ENCODE peak calls at places on chromosome 16, in seven cellular contexts. Z is stimulated activated CD4-positive, alpha-beta T cell treated with anti-CD3 and anti-CD28 coated beads, Interleukin-1b, Interleukin-23, amount 100 ng/mL, for 24 hours; G is effector memory CD4-positive, alpha-beta T cell; Y is activated CD8-positive, alpha-beta memory T cell treated with anti-CD3 and anti-CD28 coated beads for 24 hours; M is activated gamma-delta T cell treated with anti-CD3 and anti-CD28 coated beads, Interleukin-2, amount 50 U/mL, for 16 hours; W is midbrain; I is activated T-helper 1 cell treated with anti-CD3 and anti-CD28 coated beads, Interleukin-12 subunit alpha, Interleukin-12 subunit beta, Interleukin-2, Interleukin-4 antibody, amounts not matched to agents 30 ng/mL and 10 ng/mL and 1 ng/mL, durations not matched to agents 14 hours and 24 hours and 36 hours. S is an unnamed sample.

GRCh38 chr16:48501516-48502377 is 108.2 kb downstream of the N4BP1 start:
- DNase-seq in Y (no peak), G (no peak), Z (no peak), W (no peak), M (no peak), I (no peak), S (no peak)

GRCh38 chr16:2002406-2003230 is 7.0 kb downstream of the ZNF598 start:
- DNase-seq in I (no peak), W (no peak), G (no peak), Y (no peak), Z (no peak), M (no peak), S (no peak)

GRCh38 chr16:8627456-8627855 is 6.0 kb downstream of the METTL22 start:
- DNase-seq in I (no peak), Z (no peak), Y (no peak), W (no peak), M (no peak), G (no peak), S (no peak)

GRCh38 chr16:2882460-2883026 is 472 bp upstream of the FLYWCH2 start:
- DNase-seq in I (peak), G (peak), M (peak), W (peak), Y (no peak), Z (peak), S (peak)

GRCh38 chr16:56306690-56307533 is 115.6 kb downstream of the GNAO1 start:
- DNase-seq in Y (no peak), G (no peak), M (no peak), Z (no peak), I (no peak), W (no peak), S (no peak)

GRCh38 chr16:726438-727290 is at the start of the genes CCDC78 and HAGHL:
- DNase-seq in Z (peak), M (peak), W (peak), Y (peak), G (peak), I (peak), S (peak)

GRCh38 chr16:27318399-27319256 is 4.9 kb downstream of the IL4R start:
- DNase-seq in G (peak), I (peak), Y (peak), W (no peak), M (peak), Z (no peak), S (peak)

GRCh38 chr16:76226011-76226410 is 51.2 kb upstream of the CNTNAP4 start:
- DNase-seq in G (no peak), M (no peak), I (no peak), W (no peak), Y (no peak), Z (no peak), S (no peak)

GRCh38 chr16:79543219-79543618 is 57.3 kb downstream of the MAF start:
- DNase-seq in W (no peak), Z (no peak), I (no peak), M (no peak), G (no peak), Y (no peak), S (no peak)

GRCh38 chr16:28821874-28822519 is 802 bp upstream of the ATXN2L start:
- DNase-seq in Z (no peak), Y (no peak), W (no peak), M (no peak), I (no peak), G (no peak), S (peak)

GRCh38 chr16:84834403-84834772 is 14.6 kb downstream of the CRISPLD2 start:
- DNase-seq in Z (no peak), G (no peak), M (no peak), Y (no peak), W (no peak), I (no peak), S (no peak)

GRCh38 chr16:3960049-3960809 is 79.7 kb upstream of the CREBBP start:
- DNase-seq in W (no peak), I (no peak), Z (no peak), G (no peak), Y (no peak), M (no peak), S (no peak)

GRCh38 chr16:29858974-29859373 is 4.1 kb downstream of the CDIPT start:
- DNase-seq in M (no peak), Y (no peak), Z (no peak), I (no peak), G (no peak), W (no peak), S (no peak)

GRCh38 chr16:72847187-72848044 is 200.5 kb downstream of the ZFHX3 start:
- DNase-seq in I (no peak), Z (no peak), Y (no peak), G (no peak), M (no peak), W (peak), S (peak)

GRCh38 chr16:75267631-75268264 is 16.3 kb upstream of the BCAR1 start:
- DNase-seq in M (no peak), Y (no peak), G (no peak), I (no peak), W (no peak), Z (no peak), S (peak)

GRCh38 chr16:2692251-2692947 is 10.1 kb downstream of the KCTD5 start:
- DNase-seq in I (no peak), G (no peak), M (no peak), W (peak), Z (no peak), Y (no peak), S (no peak)

GRCh38 chr16:74034862-74035261 is 261.8 kb upstream of the PSMD7 start:
- DNase-seq in Y (no peak), W (peak), M (no peak), Z (no peak), G (no peak), I (no peak), S (peak)